ENCODE peak calls at places on chromosomes 6 and 20, in seven cellular contexts. J is fibroblast of pulmonary artery, Y is cardiac muscle cell, B is psoas muscle, M is heart right ventricle, D is lower leg skin, C is MM.1S. A is an unnamed sample.

GRCh38 chr6:165468361-165468760 is 159.0 kb upstream of the C6orf118 start:
- DNase-seq in J (no peak), B (no peak), M (no peak), C (no peak), D (no peak), Y (no peak), A (peak; percentile 94)

GRCh38 chr20:40359127-40359892 is 329.7 kb downstream of the MAFB start:
- DNase-seq in J (no peak), Y (no peak), M (no peak), B (no peak), C (no peak), D (no peak), A (peak; percentile 91)

GRCh38 chr6:34583461-34583860 is 27.3 kb upstream of the SPDEF start:
- DNase-seq in B (no peak), M (no peak), C (no peak), J (no peak), D (no peak), Y (no peak), A (no peak)

GRCh38 chr6:7628915-7629314 is 38.9 kb downstream of the SNRNP48 start:
- DNase-seq in D (no peak), Y (no peak), C (no peak), B (no peak), M (peak; percentile 31), J (no peak), A (no peak)

GRCh38 chr6:36118550-36119107 is 11.7 kb upstream of the MAPK13 start:
- DNase-seq in C (no peak), M (no peak), B (peak; percentile 74), J (no peak), D (no peak), Y (no peak), A (no peak)

GRCh38 chr20:57124800-57125399 is 141.5 kb downstream of the BMP7 start:
- DNase-seq in C (peak; percentile 34), B (no peak), Y (no peak), M (no peak), J (no peak), D (no peak), A (no peak)

GRCh38 chr6:134138226-134138975 is 86.0 kb upstream of the SLC2A12 start:
- DNase-seq in J (peak; percentile 16), Y (peak; percentile 44), D (peak; percentile 25), C (no peak), B (no peak), M (no peak), A (no peak)

GRCh38 chr20:56967916-56968315 is 298.5 kb downstream of the BMP7 start:
- DNase-seq in J (no peak), C (no peak), B (no peak), D (no peak), Y (no peak), M (no peak), A (no peak)

GRCh38 chr6:38603966-38604365 is 35.8 kb downstream of the BTBD9 start:
- DNase-seq in B (no peak), Y (peak; percentile 29), M (no peak), C (no peak), D (no peak), J (peak; percentile 50), A (no peak)

GRCh38 chr20:23362392-23363256 is 642 bp downstream of the GZF1 start:
- DNase-seq in D (peak; percentile 42), Y (peak; percentile 34), J (peak; percentile 34), M (peak; percentile 34), C (peak; percentile 49), B (peak; percentile 77), A (no peak)
- TF ChIP-seq CTCF in D (no peak), Y (no peak), J (no peak), M (no peak), C (peak; percentile 9), B (no peak), A (no peak)

DNA sequence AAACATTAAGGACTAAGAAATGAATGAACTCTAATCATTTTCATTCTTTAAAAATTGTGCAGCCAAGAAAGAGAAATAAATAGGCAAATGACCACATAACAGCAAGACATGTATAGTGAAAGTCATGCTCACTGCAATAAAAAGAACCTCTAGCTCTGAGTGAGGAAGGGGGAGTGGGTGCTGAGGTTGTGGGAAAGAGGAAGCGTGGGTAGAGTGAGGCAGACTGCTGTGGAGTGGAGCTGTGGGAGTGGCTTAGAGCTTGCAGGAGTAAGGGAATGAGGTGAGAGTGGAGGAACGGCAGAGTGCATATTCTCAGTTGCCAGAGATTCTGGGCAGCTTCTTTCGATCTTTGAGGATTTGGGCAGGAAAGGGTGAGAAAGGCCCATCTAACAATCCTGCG is 10.4 kb downstream of the DEFB129 start:
- DNase-seq in J (no peak), M (no peak), D (no peak), C (no peak), Y (peak; percentile 10), B (no peak), A (no peak)
- H3K4me3 ChIP-seq in J (no peak overlapping the region), M (no peak overlapping the region), D (no peak overlapping the region), C (peak overlapping the region; percentile 20), Y (no peak overlapping the region), B (no peak overlapping the region), A (no peak overlapping the region)

GRCh38 chr6:2245103-2245953 is at the start of gene GMDS:
- DNase-seq in B (peak; percentile 93), J (peak; percentile 91), D (peak; percentile 76), C (peak; percentile 91), Y (peak; percentile 93), M (peak; percentile 86), A (no peak)
- TF ChIP-seq CTCF in B (no peak), J (no peak), D (no peak), C (no peak), Y (no peak), M (no peak), A (no peak)

GRCh38 chr20:33666293-33667244 is at the start of gene ACTL10:
- DNase-seq in Y (peak; percentile 99), M (peak; percentile 98), J (peak; percentile 99), B (peak; percentile 98), D (peak; percentile 97), C (peak; percentile 98), A (peak; percentile 98)
- H3K4me3 ChIP-seq in Y (peak within 1 kb of the TSS; percentile 10), M (peak within 1 kb of the TSS; percentile 63), J (peak within 1 kb of the TSS; percentile 56), B (peak within 1 kb of the TSS; percentile 73), D (peak within 1 kb of the TSS; percentile 25), C (peak within 1 kb of the TSS; percentile 76), A (peak within 1 kb of the TSS; percentile 62)

DNA sequence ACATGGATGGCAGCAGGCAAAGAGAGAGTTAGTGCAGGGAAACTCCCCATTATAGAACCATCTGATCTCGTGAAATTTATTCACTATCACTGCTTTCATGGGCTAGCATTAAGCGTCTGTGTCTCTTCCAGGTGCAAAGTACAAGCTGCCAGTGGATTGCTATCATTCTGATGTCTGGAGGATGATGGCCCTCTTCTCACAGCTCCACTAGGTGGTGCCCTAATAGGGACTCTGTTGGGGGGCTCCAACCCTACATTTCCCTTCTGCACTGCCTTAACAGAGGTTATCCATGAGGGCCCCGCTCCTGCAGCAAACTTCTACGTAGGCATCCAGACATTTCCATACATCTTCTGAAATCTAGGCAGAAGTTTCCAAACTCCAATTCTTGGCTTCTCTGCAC is 347.8 kb upstream of the HS3ST5 start:
- DNase-seq in Y (no peak), D (no peak), J (no peak), C (no peak), M (no peak), B (no peak), A (no peak)
- TF ChIP-seq CTCF in Y (no peak), D (no peak), J (no peak), C (no peak), M (no peak), B (no peak), A (no peak)

GRCh38 chr20:36367370-36367745 is 61.2 kb downstream of the DLGAP4 start:
- DNase-seq in B (no peak), J (no peak), M (no peak), D (no peak), C (no peak), Y (no peak), A (no peak)
- H3K4me3 ChIP-seq in B (no peak overlapping the region), J (no peak overlapping the region), M (no peak overlapping the region), D (no peak overlapping the region), C (no peak overlapping the region), Y (no peak overlapping the region), A (no peak overlapping the region)

GRCh38 chr20:63957004-63957689 is 931 bp upstream of the UCKL1 start:
- DNase-seq in B (peak; percentile 82), J (peak; percentile 58), C (peak; percentile 76), Y (peak; percentile 74), D (no peak), M (peak; percentile 61), A (no peak)
- TF ChIP-seq CTCF in B (peak; percentile 13), J (no peak), C (peak; percentile 7), Y (peak; percentile 14), D (no peak), M (no peak), A (no peak)

DNA sequence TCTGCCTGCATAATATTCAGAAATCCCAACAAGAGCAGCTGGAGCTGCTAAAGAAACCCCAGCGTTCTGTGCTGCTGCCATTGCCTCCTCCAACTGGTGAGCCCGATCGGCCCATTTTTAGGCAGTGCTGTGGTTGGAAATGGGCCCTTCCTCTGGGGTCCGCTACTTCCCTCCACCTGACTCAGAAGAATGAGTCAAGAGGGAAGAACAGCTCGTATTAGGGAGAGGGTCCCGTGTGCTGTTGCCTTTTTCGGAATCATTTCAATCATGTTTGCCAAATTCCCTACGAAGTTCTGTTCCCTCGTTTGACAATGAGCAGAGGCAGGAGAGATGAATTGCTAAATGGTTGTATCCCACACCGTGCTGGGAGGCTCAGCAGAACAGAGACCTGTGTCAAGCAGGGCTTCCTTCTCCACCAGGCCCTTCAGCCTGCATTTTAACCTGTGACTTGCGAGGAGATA is 38.4 kb downstream of the THBS2 start:
- DNase-seq in M (no peak), B (no peak), Y (peak; percentile 53), D (peak; percentile 13), C (no peak), J (peak; percentile 45), A (no peak)
- H3K4me3 ChIP-seq in M (no peak overlapping the region), B (no peak overlapping the region), Y (no peak overlapping the region), D (no peak overlapping the region), C (no peak overlapping the region), J (no peak overlapping the region), A (no peak overlapping the region)

GRCh38 chr6:78835817-78836216 is 31.5 kb upstream of the IRAK1BP1 start:
- DNase-seq in C (peak; percentile 26), D (no peak), J (peak; percentile 31), Y (peak; percentile 33), M (no peak), B (no peak), A (peak; percentile 26)
- TF ChIP-seq CTCF in C (peak; percentile 34), D (no peak), J (peak; percentile 22), Y (peak; percentile 8), M (peak; percentile 49), B (no peak), A (peak; percentile 65)

GRCh38 chr6:11194399-11195274 is 37.8 kb downstream of the NEDD9 start:
- DNase-seq in D (no peak), M (no peak), J (peak; percentile 90), Y (peak; percentile 95), B (no peak), C (no peak), A (no peak)
- H3K4me3 ChIP-seq in D (no peak overlapping the region), M (no peak overlapping the region), J (no peak overlapping the region), Y (no peak overlapping the region), B (no peak overlapping the region), C (no peak overlapping the region), A (no peak overlapping the region)

A was measured in LNCaP clone FGC.